ENCODE peak calls at places on chromosomes 16 and 17, in five cellular contexts. G is body of pancreas, M is tibial artery, Z is heart right ventricle, W is aorta. A is an unnamed sample. For H3K4me1 and H3K27me3, the result is how much of the 10 kb centered on the place peaks cover.

GRCh38 chr17:75459246-75459589 is 2.8 kb downstream of the TMEM94 start:
- DNase-seq in G (no peak), M (no peak), Z (no peak), W (no peak), A (peak)

GRCh38 chr17:61498042-61498441 is 45.8 kb downstream of the TBX4 start:
- DNase-seq in G (no peak), Z (no peak), W (no peak), M (no peak), A (no peak)

GRCh38 chr16:67847064-67847861 is at the start of gene CENPT:
- DNase-seq in M (peak), Z (peak), W (peak), G (peak), A (no peak)

GRCh38 chr17:74833501-74834361 is 26.0 kb downstream of the GRIN2C start:
- DNase-seq in G (peak), M (peak), W (peak), Z (no peak), A (peak)

GRCh38 chr16:58582971-58583765 is 46.5 kb downstream of the CNOT1 start:
- DNase-seq in W (no peak), M (no peak), G (no peak), Z (no peak), A (no peak)

GRCh38 chr16:9610727-9611126 is 519.3 kb downstream of the HAPSTR1 start:
- DNase-seq in Z (no peak), G (no peak), W (no peak), M (no peak), A (no peak)

GRCh38 chr16:88649924-88650748 is 717 bp downstream of the CYBA start:
- DNase-seq in W (peak), M (no peak), G (peak), Z (no peak), A (no peak)

GRCh38 chr16:85557083-85557975 is 55.8 kb upstream of the GSE1 start:
- DNase-seq in M (no peak), G (peak), W (no peak), Z (no peak), A (peak)

GRCh38 chr17:74798239-74798707 is 22.1 kb upstream of the NAT9 start:
- DNase-seq in Z (no peak), M (no peak), G (no peak), W (no peak), A (no peak)

GRCh38 chr17:3529817-3530741 is 27.5 kb downstream of the TRPV3 start:
- DNase-seq in G (peak), M (peak), W (peak), Z (peak), A (no peak)

GRCh38 chr17:15999974-16000827 is 577 bp downstream of the TTC19 start:
- DNase-seq in G (peak), M (peak), Z (peak), W (peak), A (no peak)

GRCh38 chr16:47028767-47029377 is 55.4 kb upstream of the DNAJA2 start:
- DNase-seq in M (no peak), G (no peak), Z (no peak), W (no peak), A (no peak)

GRCh38 chr16:23597003-23597756 is 1.1 kb upstream of the NDUFAB1 start:
- DNase-seq in Z (peak), W (no peak), M (no peak), G (no peak), A (peak)

GRCh38 chr17:66564992-66565465 is 262.6 kb downstream of the PRKCA start:
- DNase-seq in G (no peak), Z (no peak), M (no peak), W (no peak), A (no peak)

GRCh38 chr16:10297341-10298006 is 88.4 kb upstream of the ATF7IP2 start:
- DNase-seq in W (no peak), G (peak), M (no peak), Z (peak), A (no peak)

GRCh38 chr17:82985973-82986372 is 93.4 kb upstream of the METRNL start:
- DNase-seq in M (no peak), W (peak), Z (no peak), G (peak), A (no peak)

GRCh38 chr16:77195411-77195810 is 3.8 kb upstream of the SYCE1L start:
- DNase-seq in W (no peak), G (no peak), M (no peak), Z (no peak), A (no peak)
- H3K4me3 ChIP-seq in W (no peak), G (no peak), M (no peak), Z (no peak), A (no peak)

GRCh38 chr16:1090620-1091587 is 5.1 kb downstream of the C1QTNF8 start:
- DNase-seq in G (peak), M (no peak), Z (peak), W (no peak), A (peak)
- H3K4me1 ChIP-seq in G (under half), M (under half), Z (under half), W (under half), A (under half)

DNA sequence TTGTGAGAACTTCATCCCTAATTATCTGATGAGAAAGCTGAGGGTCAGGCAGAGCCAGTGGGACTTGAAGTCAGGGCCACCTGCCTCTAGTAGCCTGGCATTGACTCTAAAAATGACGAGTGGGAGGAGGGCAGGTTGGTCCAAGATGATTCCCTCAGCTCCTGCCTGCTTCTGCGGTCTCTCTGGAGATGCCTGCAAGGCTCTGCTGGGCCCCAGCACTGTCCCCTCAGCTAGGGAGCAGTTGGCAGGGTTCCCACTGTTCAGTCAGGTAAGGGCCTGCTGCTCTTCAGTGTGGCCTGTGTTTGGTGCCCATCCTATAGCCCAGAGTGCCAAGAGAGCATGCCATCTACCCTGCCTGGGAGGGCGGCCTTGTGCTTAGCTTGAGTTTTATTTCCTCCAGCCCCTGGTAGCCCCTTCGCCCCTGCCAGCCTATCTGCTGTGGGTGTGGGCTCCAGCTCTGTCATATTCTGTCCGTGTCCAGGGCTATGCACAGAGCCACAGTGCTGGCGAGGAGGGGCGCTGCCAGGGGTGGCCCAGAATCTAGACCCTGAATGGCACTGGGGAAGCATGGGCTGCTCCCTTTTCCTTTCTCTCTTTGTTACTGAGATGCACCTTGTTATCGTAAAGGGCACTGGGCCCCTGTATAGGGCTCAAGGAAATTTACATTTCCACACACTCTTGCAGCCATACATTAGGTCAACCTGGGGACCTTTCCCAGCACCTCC is 68.5 kb downstream of the CYLD start:
- DNase-seq in M (no peak), W (no peak), G (no peak), Z (no peak), A (no peak)
- H3K27me3 ChIP-seq in M (under half), W (under half), G (under half), Z (under half), A (under half)

GRCh38 chr17:49035470-49036269 is 38.5 kb downstream of the IGF2BP1 start:
- DNase-seq in Z (peak), M (no peak), G (peak), W (peak), A (peak)
- H3K4me3 ChIP-seq in Z (peak), M (peak), G (no peak), W (no peak), A (peak)

DNA sequence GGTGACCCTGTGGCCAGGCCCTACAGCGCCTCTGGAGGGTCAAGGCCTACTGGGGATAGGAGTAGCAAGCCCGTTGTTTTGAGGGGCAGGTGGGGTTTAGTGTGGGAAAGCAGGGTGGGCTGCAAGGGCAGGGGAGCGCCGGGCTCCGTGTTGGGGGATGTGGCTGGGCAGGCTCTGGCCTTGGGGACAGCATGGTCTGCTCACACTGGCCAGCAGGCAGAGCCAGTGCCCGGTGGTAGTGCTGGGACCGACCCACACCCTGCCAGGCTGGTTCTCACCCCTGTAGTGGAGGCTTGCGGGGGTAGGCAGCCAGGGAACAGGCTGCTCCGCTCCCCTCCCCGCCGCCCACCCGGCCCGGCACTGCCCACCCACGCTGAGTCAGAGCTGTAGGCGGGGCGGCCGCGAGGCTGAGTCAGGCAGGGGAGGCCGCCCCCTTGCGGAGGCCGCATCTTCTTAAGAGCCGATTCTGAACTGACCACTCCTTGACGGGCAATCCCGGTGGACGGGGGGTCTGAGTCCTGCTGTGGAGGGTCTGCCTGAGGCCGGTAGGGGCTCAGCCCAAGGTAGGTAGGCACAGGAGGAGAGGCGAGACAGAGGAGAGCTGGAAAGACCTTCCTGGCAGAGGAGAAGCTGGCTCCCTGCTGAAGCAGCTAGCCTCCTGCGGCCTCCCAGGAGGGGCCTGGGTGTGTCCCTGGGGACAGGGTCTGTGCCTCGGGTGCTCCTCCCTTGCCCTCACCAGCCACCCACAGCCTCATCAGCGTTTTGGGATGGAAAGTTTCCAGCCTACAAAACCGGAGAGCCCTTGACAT is 62.4 kb downstream of the BAIAP2 start:
- DNase-seq in W (peak), Z (peak), M (peak), G (peak), A (peak)
- H3K4me1 ChIP-seq in W (under half), Z (under half), M (under half), G (under half), A (under half)

GRCh38 chr17:38671939-38672720 is 2.6 kb downstream of the EPOP start:
- DNase-seq in G (no peak), M (no peak), W (no peak), Z (no peak), A (no peak)
- H3K27me3 ChIP-seq in G (under half), M (half or more), W (under half), Z (half or more), A (under half)

DNA sequence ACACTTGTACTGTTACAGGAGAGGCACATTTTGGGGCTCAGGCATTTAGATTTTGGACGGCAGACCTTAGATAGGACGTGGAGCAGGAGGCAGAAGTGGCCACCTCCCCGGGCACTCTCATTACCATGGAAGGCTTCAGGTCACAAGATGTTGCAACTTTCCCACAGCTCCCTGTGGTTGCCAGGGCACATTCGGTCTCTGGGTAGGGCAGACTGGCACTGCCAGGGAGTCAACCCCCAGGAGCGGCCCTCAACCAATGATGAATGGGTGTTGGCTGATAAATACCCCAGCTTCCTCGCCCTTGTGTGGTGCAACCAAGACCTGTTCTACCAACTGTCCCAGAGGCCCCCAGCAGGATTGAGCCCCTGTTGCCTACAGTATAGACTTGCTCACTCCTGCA is 11.2 kb downstream of the NAGPA start:
- DNase-seq in Z (no peak), G (no peak), W (no peak), M (no peak), A (peak)
- H3K4me3 ChIP-seq in Z (no peak), G (no peak), W (no peak), M (no peak), A (no peak)

GRCh38 chr17:63275968-63276349 is 170.1 kb downstream of the CYB561 start:
- DNase-seq in W (no peak), M (no peak), G (no peak), Z (no peak), A (no peak)
- H3K4me1 ChIP-seq in W (under half), M (under half), G (under half), Z (under half), A (under half)

A was measured in gastrocnemius medialis.